ENCODE peak calls at places on chromosomes 16 and 17, in nine cellular contexts. One of them, this sample, is unnamed.
A peak's percentile ranks its signal among the peaks of the same experiment; 100 is the strongest.

GRCh38 chr17:5789443-5789842 is 205.1 kb upstream of the NLRP1 start:
- DNase-seq in GM12865: no peak
- DNase-seq in lung: no peak
- DNase-seq in fibroblast of pulmonary artery: no peak
- DNase-seq in coronary artery: no peak
- DNase-seq in transverse colon: no peak
- DNase-seq in HCT116: no peak
- DNase-seq in breast epithelium: no peak
- DNase-seq in bronchial epithelial cell: no peak
- DNase-seq in this sample: no peak

GRCh38 chr17:75996665-75997590 is 3.7 kb upstream of the CDK3 start:
- DNase-seq in fibroblast of pulmonary artery: peak; percentile 39
- DNase-seq in GM12865: peak; percentile 84
- DNase-seq in lung: no peak
- DNase-seq in breast epithelium: no peak
- DNase-seq in transverse colon: peak; percentile 89
- DNase-seq in coronary artery: no peak
- DNase-seq in HCT116: no peak
- DNase-seq in bronchial epithelial cell: peak; percentile 90
- DNase-seq in this sample: no peak

GRCh38 chr16:50474138-50474537 is 74.1 kb upstream of the NKD1 start:
- DNase-seq in breast epithelium: no peak
- DNase-seq in GM12865: peak; percentile 36
- DNase-seq in fibroblast of pulmonary artery: no peak
- DNase-seq in HCT116: no peak
- DNase-seq in transverse colon: no peak
- DNase-seq in lung: no peak
- DNase-seq in coronary artery: no peak
- DNase-seq in bronchial epithelial cell: peak; percentile 6
- DNase-seq in this sample: no peak

GRCh38 chr17:60766778-60767190 is 89.1 kb downstream of the BCAS3 start:
- DNase-seq in bronchial epithelial cell: no peak
- DNase-seq in GM12865: peak; percentile 44
- DNase-seq in coronary artery: no peak
- DNase-seq in lung: no peak
- DNase-seq in fibroblast of pulmonary artery: no peak
- DNase-seq in transverse colon: no peak
- DNase-seq in breast epithelium: no peak
- DNase-seq in HCT116: no peak
- DNase-seq in this sample: no peak

GRCh38 chr17:32927724-32928526 is at the start of gene TMEM98:
- DNase-seq in GM12865: no peak
- DNase-seq in fibroblast of pulmonary artery: peak; percentile 21
- DNase-seq in breast epithelium: no peak
- DNase-seq in lung: no peak
- DNase-seq in coronary artery: peak; percentile 69
- DNase-seq in bronchial epithelial cell: no peak
- DNase-seq in HCT116: no peak
- DNase-seq in transverse colon: peak; percentile 54
- DNase-seq in this sample: peak; percentile 33

GRCh38 chr16:31508706-31509523 is 724 bp upstream of the RUSF1 start:
- DNase-seq in HCT116: no peak
- DNase-seq in coronary artery: no peak
- DNase-seq in bronchial epithelial cell: peak; percentile 20
- DNase-seq in transverse colon: no peak
- DNase-seq in breast epithelium: no peak
- DNase-seq in lung: no peak
- DNase-seq in fibroblast of pulmonary artery: peak; percentile 59
- DNase-seq in GM12865: no peak
- DNase-seq in this sample: no peak

GRCh38 chr16:54178491-54178976 is 108.1 kb downstream of the IRX3 start:
- DNase-seq in transverse colon: no peak
- DNase-seq in GM12865: no peak
- DNase-seq in fibroblast of pulmonary artery: no peak
- DNase-seq in lung: no peak
- DNase-seq in breast epithelium: no peak
- DNase-seq in bronchial epithelial cell: no peak
- DNase-seq in coronary artery: no peak
- DNase-seq in HCT116: no peak
- DNase-seq in this sample: peak; percentile 71

GRCh38 chr17:69373069-69373468 is 41.4 kb upstream of the MAP2K6 start:
- DNase-seq in lung: no peak
- DNase-seq in transverse colon: no peak
- DNase-seq in bronchial epithelial cell: no peak
- DNase-seq in breast epithelium: no peak
- DNase-seq in coronary artery: no peak
- DNase-seq in HCT116: no peak
- DNase-seq in GM12865: no peak
- DNase-seq in fibroblast of pulmonary artery: no peak
- DNase-seq in this sample: no peak

GRCh38 chr17:8803531-8804416 is 4.6 kb upstream of the MFSD6L start:
- DNase-seq in bronchial epithelial cell: no peak
- DNase-seq in lung: no peak
- DNase-seq in fibroblast of pulmonary artery: no peak
- DNase-seq in coronary artery: peak; percentile 65
- DNase-seq in breast epithelium: no peak
- DNase-seq in transverse colon: no peak
- DNase-seq in HCT116: no peak
- DNase-seq in GM12865: peak; percentile 14
- DNase-seq in this sample: peak; percentile 73

GRCh38 chr16:919658-920631 is 50.8 kb downstream of the LMF1 start:
- DNase-seq in coronary artery: no peak
- DNase-seq in transverse colon: no peak
- DNase-seq in fibroblast of pulmonary artery: peak; percentile 42
- DNase-seq in lung: no peak
- DNase-seq in GM12865: no peak
- DNase-seq in bronchial epithelial cell: no peak
- DNase-seq in HCT116: no peak
- DNase-seq in breast epithelium: no peak
- DNase-seq in this sample: no peak

GRCh38 chr17:42041619-42042018 is 8.8 kb downstream of the C17orf113 start:
- DNase-seq in HCT116: no peak
- DNase-seq in coronary artery: no peak
- DNase-seq in transverse colon: no peak
- DNase-seq in GM12865: no peak
- DNase-seq in breast epithelium: no peak
- DNase-seq in lung: no peak
- DNase-seq in fibroblast of pulmonary artery: no peak
- DNase-seq in bronchial epithelial cell: no peak
- DNase-seq in this sample: no peak

GRCh38 chr17:30701498-30701989 is 122.9 kb downstream of the CRLF3 start:
- DNase-seq in coronary artery: no peak
- DNase-seq in GM12865: no peak
- DNase-seq in transverse colon: no peak
- DNase-seq in lung: no peak
- DNase-seq in bronchial epithelial cell: no peak
- DNase-seq in breast epithelium: no peak
- DNase-seq in fibroblast of pulmonary artery: no peak
- DNase-seq in HCT116: no peak
- DNase-seq in this sample: no peak

GRCh38 chr16:85927938-85928337 is 29.0 kb downstream of the IRF8 start:
- DNase-seq in lung: no peak
- DNase-seq in HCT116: no peak
- DNase-seq in breast epithelium: no peak
- DNase-seq in transverse colon: no peak
- DNase-seq in fibroblast of pulmonary artery: no peak
- DNase-seq in coronary artery: no peak
- DNase-seq in GM12865: no peak
- DNase-seq in bronchial epithelial cell: no peak
- DNase-seq in this sample: no peak

GRCh38 chr17:47957591-47958490 is at the start of gene PRR15L:
- DNase-seq in lung: peak; percentile 84
- DNase-seq in bronchial epithelial cell: peak; percentile 38
- DNase-seq in transverse colon: peak; percentile 91
- DNase-seq in coronary artery: no peak
- DNase-seq in GM12865: no peak
- DNase-seq in fibroblast of pulmonary artery: no peak
- DNase-seq in breast epithelium: peak; percentile 80
- DNase-seq in HCT116: no peak
- DNase-seq in this sample: no peak

GRCh38 chr16:25823891-25824290 is 132.1 kb downstream of the HS3ST4 start:
- DNase-seq in coronary artery: no peak
- DNase-seq in bronchial epithelial cell: peak; percentile 10
- DNase-seq in breast epithelium: no peak
- DNase-seq in GM12865: no peak
- DNase-seq in fibroblast of pulmonary artery: no peak
- DNase-seq in HCT116: no peak
- DNase-seq in transverse colon: no peak
- DNase-seq in lung: no peak
- DNase-seq in this sample: no peak

GRCh38 chr17:44361292-44362055 is 2.2 kb downstream of the FAM171A2 start:
- DNase-seq in bronchial epithelial cell: no peak
- DNase-seq in HCT116: no peak
- DNase-seq in GM12865: no peak
- DNase-seq in fibroblast of pulmonary artery: no peak
- DNase-seq in transverse colon: no peak
- DNase-seq in coronary artery: no peak
- DNase-seq in lung: no peak
- DNase-seq in breast epithelium: no peak
- DNase-seq in this sample: peak; percentile 50

DNA sequence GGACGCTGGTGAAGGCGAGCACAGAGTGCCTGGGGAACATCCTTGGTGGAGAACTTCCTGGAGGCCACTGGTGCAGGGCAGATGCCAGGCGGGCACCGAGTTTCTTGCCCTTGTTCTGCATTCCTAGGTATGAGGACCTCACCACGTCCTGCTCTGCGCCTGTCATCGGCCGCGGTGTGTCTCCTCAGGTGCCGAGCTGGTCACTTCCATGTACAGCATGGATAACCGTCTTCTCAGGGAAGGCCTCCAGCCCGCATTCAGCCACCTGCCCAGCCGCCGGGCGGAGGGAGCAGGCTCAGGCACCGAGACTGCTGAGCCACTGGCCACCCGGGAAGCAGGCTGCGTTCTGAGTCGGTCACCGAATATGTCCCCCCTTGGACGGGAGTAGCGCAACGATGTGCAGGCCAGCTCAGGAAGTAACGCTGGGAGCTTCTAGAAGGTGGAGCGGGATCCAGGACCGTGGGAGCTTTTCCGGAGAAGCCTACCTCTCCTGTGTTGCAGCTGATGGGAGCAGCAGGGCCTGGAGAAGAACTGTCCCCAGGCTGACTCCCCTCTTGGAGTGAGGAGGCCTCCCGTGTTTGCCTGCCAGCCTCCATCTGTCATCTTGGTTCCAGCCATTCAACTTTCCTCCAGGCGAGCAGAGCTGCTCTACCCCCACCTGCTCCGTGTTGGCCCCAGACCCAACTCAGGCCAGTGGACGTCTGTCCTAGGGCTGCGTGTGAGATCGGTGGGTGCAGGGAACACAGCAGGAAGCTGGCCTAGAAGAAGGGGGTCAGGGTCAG is 2.1 kb upstream of the BAIAP2 start:
- DNase-seq in bronchial epithelial cell: no peak
- DNase-seq in HCT116: no peak
- DNase-seq in coronary artery: no peak
- DNase-seq in GM12865: no peak
- DNase-seq in fibroblast of pulmonary artery: no peak
- DNase-seq in lung: no peak
- DNase-seq in transverse colon: no peak
- DNase-seq in breast epithelium: no peak
- DNase-seq in this sample: peak; percentile 64
- H3K4me3 ChIP-seq in bronchial epithelial cell: no peak overlapping the region
- H3K4me3 ChIP-seq in HCT116: no peak overlapping the region
- H3K4me3 ChIP-seq in coronary artery: no peak overlapping the region
- H3K4me3 ChIP-seq in GM12865: no peak overlapping the region
- H3K4me3 ChIP-seq in fibroblast of pulmonary artery: no peak overlapping the region
- H3K4me3 ChIP-seq in lung: no peak overlapping the region
- H3K4me3 ChIP-seq in transverse colon: no peak overlapping the region
- H3K4me3 ChIP-seq in breast epithelium: no peak overlapping the region
- H3K4me3 ChIP-seq in this sample: peak overlapping the region; percentile 81

GRCh38 chr17:19753661-19754463 is 5.8 kb upstream of the ALDH3A1 start:
- DNase-seq in breast epithelium: peak; percentile 75
- DNase-seq in GM12865: no peak
- DNase-seq in coronary artery: no peak
- DNase-seq in HCT116: peak; percentile 54
- DNase-seq in lung: no peak
- DNase-seq in transverse colon: peak; percentile 64
- DNase-seq in bronchial epithelial cell: peak; percentile 61
- DNase-seq in fibroblast of pulmonary artery: no peak
- DNase-seq in this sample: no peak
- TF ChIP-seq CTCF in breast epithelium: peak; percentile 55
- TF ChIP-seq CTCF in GM12865: peak; percentile 17
- TF ChIP-seq CTCF in coronary artery: peak; percentile 51
- TF ChIP-seq CTCF in HCT116: peak; percentile 83
- TF ChIP-seq CTCF in lung: peak; percentile 4
- TF ChIP-seq CTCF in transverse colon: peak; percentile 48
- TF ChIP-seq CTCF in bronchial epithelial cell: peak; percentile 88
- TF ChIP-seq CTCF in fibroblast of pulmonary artery: peak; percentile 19
- TF ChIP-seq CTCF in this sample: peak; percentile 32

GRCh38 chr17:50209472-50210248 is 8.2 kb upstream of the COL1A1 start:
- DNase-seq in breast epithelium: peak; percentile 72
- DNase-seq in bronchial epithelial cell: no peak
- DNase-seq in GM12865: no peak
- DNase-seq in transverse colon: peak; percentile 84
- DNase-seq in lung: peak; percentile 79
- DNase-seq in HCT116: no peak
- DNase-seq in coronary artery: peak; percentile 98
- DNase-seq in fibroblast of pulmonary artery: peak; percentile 99
- DNase-seq in this sample: peak; percentile 97
- H3K4me3 ChIP-seq in breast epithelium: peak overlapping the region; percentile 41
- H3K4me3 ChIP-seq in bronchial epithelial cell: no peak overlapping the region
- H3K4me3 ChIP-seq in GM12865: no peak overlapping the region
- H3K4me3 ChIP-seq in transverse colon: no peak overlapping the region
- H3K4me3 ChIP-seq in lung: no peak overlapping the region
- H3K4me3 ChIP-seq in HCT116: no peak overlapping the region
- H3K4me3 ChIP-seq in coronary artery: peak overlapping the region; percentile 48
- H3K4me3 ChIP-seq in fibroblast of pulmonary artery: peak overlapping the region; percentile 24
- H3K4me3 ChIP-seq in this sample: no peak overlapping the region

DNA sequence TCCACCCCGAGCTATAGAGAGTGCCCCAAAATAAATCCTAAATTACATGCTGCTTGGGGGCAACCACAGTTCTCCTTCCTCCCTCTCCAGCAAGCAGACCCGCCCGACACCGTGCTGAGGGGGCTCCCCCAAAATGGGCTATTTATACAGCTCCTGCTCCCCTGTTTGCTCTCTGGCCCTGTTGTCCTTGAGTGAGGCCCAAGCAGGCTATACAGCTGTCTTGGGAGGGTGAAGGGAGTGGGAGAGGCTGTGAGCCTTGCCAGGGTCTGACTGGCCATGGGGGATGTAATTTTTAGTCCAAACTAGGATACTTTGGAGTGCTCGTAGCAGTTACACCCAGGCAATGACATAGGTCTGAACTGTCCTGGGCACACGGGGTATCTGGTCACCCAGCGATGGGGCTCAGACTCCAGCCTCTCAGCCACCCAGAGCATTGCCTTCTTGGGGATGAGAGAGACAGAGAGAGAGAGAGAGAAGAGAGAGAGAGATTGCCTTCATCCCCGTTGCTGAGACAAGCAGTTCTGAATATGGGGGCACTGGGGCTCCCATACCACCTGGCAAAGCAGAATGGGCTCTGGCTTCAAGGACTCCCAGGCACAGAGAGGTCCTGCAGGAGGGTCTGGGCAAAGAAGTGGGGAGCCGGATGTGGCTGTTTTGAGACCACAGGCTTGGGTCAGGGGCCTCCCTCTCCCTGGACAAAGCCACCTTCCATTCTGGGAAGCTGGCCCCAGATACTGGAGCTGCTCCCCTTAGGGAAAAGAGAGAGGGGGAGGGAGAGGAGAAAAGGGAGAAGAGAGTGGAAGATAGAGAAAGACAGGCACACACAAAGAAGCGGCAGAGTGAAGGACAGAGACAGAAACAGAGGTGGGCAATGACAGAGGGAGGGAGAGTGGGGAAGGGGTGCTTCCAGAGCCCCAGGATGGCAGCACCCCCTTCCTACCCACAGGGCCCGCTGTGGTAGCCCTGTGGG is 10.7 kb upstream of the TMEM92 start:
- DNase-seq in breast epithelium: peak; percentile 33
- DNase-seq in transverse colon: no peak
- DNase-seq in HCT116: no peak
- DNase-seq in lung: no peak
- DNase-seq in fibroblast of pulmonary artery: no peak
- DNase-seq in GM12865: no peak
- DNase-seq in bronchial epithelial cell: no peak
- DNase-seq in coronary artery: no peak
- DNase-seq in this sample: peak; percentile 5
- TF ChIP-seq CTCF in breast epithelium: no peak
- TF ChIP-seq CTCF in transverse colon: no peak
- TF ChIP-seq CTCF in HCT116: no peak
- TF ChIP-seq CTCF in lung: no peak
- TF ChIP-seq CTCF in fibroblast of pulmonary artery: no peak
- TF ChIP-seq CTCF in GM12865: no peak
- TF ChIP-seq CTCF in bronchial epithelial cell: no peak
- TF ChIP-seq CTCF in coronary artery: no peak
- TF ChIP-seq CTCF in this sample: no peak